ENCODE peak calls at places on chromosomes 11 and 22, in five cellular contexts. One of them, this sample, is unnamed. For H3K4me1 and H3K36me3, the result is how much of the 10 kb centered on the place peaks cover.

GRCh38 chr22:42304021-42304790 is 33.8 kb upstream of the TCF20 start:
- DNase-seq in CD8-positive, alpha-beta T cell: no peak
- DNase-seq in tibial artery: no peak
- DNase-seq in H1: no peak
- DNase-seq in CD4-positive, alpha-beta memory T cell: no peak
- DNase-seq in this sample: no peak

GRCh38 chr11:22479133-22479690 is 141.0 kb downstream of the SLC17A6 start:
- DNase-seq in CD8-positive, alpha-beta T cell: no peak
- DNase-seq in tibial artery: no peak
- DNase-seq in H1: no peak
- DNase-seq in CD4-positive, alpha-beta memory T cell: no peak
- DNase-seq in this sample: no peak

GRCh38 chr11:495537-495931 is 11.5 kb downstream of the RNH1 start:
- DNase-seq in CD8-positive, alpha-beta T cell: no peak
- DNase-seq in tibial artery: no peak
- DNase-seq in H1: no peak
- DNase-seq in CD4-positive, alpha-beta memory T cell: no peak
- DNase-seq in this sample: no peak

GRCh38 chr22:32334640-32335365 is 22.9 kb upstream of the RFPL3 start:
- DNase-seq in CD8-positive, alpha-beta T cell: no peak
- DNase-seq in tibial artery: peak
- DNase-seq in H1: peak
- DNase-seq in CD4-positive, alpha-beta memory T cell: no peak
- DNase-seq in this sample: peak

GRCh38 chr11:65444314-65445051 is 21.9 kb downstream of the NEAT1 start:
- DNase-seq in CD8-positive, alpha-beta T cell: no peak
- DNase-seq in tibial artery: peak
- DNase-seq in H1: no peak
- DNase-seq in CD4-positive, alpha-beta memory T cell: no peak
- DNase-seq in this sample: no peak

GRCh38 chr11:128733440-128734115 is 39.7 kb downstream of the FLI1 start:
- DNase-seq in CD8-positive, alpha-beta T cell: peak
- DNase-seq in tibial artery: no peak
- DNase-seq in H1: peak
- DNase-seq in CD4-positive, alpha-beta memory T cell: peak
- DNase-seq in this sample: no peak

GRCh38 chr11:78573271-78574035 is 1.2 kb downstream of the NARS2 start:
- DNase-seq in CD8-positive, alpha-beta T cell: no peak
- DNase-seq in tibial artery: no peak
- DNase-seq in H1: no peak
- DNase-seq in CD4-positive, alpha-beta memory T cell: no peak
- DNase-seq in this sample: no peak

GRCh38 chr11:8098879-8099278 is 17.9 kb downstream of the TUB start:
- DNase-seq in CD8-positive, alpha-beta T cell: no peak
- DNase-seq in tibial artery: no peak
- DNase-seq in H1: peak
- DNase-seq in CD4-positive, alpha-beta memory T cell: no peak
- DNase-seq in this sample: no peak

GRCh38 chr11:613369-613968 is 2.3 kb downstream of the IRF7 start:
- DNase-seq in CD8-positive, alpha-beta T cell: peak
- DNase-seq in tibial artery: peak
- DNase-seq in H1: peak
- DNase-seq in CD4-positive, alpha-beta memory T cell: peak
- DNase-seq in this sample: peak

GRCh38 chr11:27698872-27699241 is 1.4 kb downstream of the BDNF start:
- DNase-seq in CD8-positive, alpha-beta T cell: peak
- DNase-seq in tibial artery: peak
- DNase-seq in H1: peak
- DNase-seq in CD4-positive, alpha-beta memory T cell: peak
- DNase-seq in this sample: peak

GRCh38 chr11:86952221-86952875 is 2.8 kb downstream of the FZD4 start:
- DNase-seq in CD8-positive, alpha-beta T cell: no peak
- DNase-seq in tibial artery: no peak
- DNase-seq in H1: no peak
- DNase-seq in CD4-positive, alpha-beta memory T cell: no peak
- DNase-seq in this sample: no peak

GRCh38 chr11:65917077-65917433 is 1.8 kb downstream of the C11orf68 start:
- DNase-seq in CD8-positive, alpha-beta T cell: no peak
- DNase-seq in tibial artery: no peak
- DNase-seq in H1: no peak
- DNase-seq in CD4-positive, alpha-beta memory T cell: no peak
- DNase-seq in this sample: no peak

GRCh38 chr11:58004664-58005063 is 19.0 kb upstream of the OR9Q1 start:
- DNase-seq in CD8-positive, alpha-beta T cell: no peak
- DNase-seq in tibial artery: no peak
- DNase-seq in H1: no peak
- DNase-seq in CD4-positive, alpha-beta memory T cell: no peak
- DNase-seq in this sample: no peak

GRCh38 chr11:126403039-126403438 is 47.6 kb downstream of the ST3GAL4 start:
- DNase-seq in CD8-positive, alpha-beta T cell: no peak
- DNase-seq in tibial artery: no peak
- DNase-seq in H1: no peak
- DNase-seq in CD4-positive, alpha-beta memory T cell: no peak
- DNase-seq in this sample: peak

GRCh38 chr22:49934144-49934890 is 15.9 kb downstream of the CRELD2 start:
- DNase-seq in CD8-positive, alpha-beta T cell: peak
- DNase-seq in tibial artery: no peak
- DNase-seq in H1: no peak
- DNase-seq in CD4-positive, alpha-beta memory T cell: peak
- DNase-seq in this sample: no peak

GRCh38 chr11:68262544-68262827 is 9.3 kb downstream of the C11orf24 start:
- DNase-seq in CD8-positive, alpha-beta T cell: no peak
- DNase-seq in tibial artery: no peak
- DNase-seq in H1: no peak
- DNase-seq in CD4-positive, alpha-beta memory T cell: no peak
- DNase-seq in this sample: no peak

GRCh38 chr22:43681724-43682360 is 130.3 kb downstream of the EFCAB6 start:
- DNase-seq in CD8-positive, alpha-beta T cell: no peak
- DNase-seq in tibial artery: no peak
- DNase-seq in H1: no peak
- DNase-seq in CD4-positive, alpha-beta memory T cell: no peak
- DNase-seq in this sample: no peak

GRCh38 chr11:38900156-38900679 is 2302.2 kb upstream of the RAG2 start:
- DNase-seq in CD8-positive, alpha-beta T cell: no peak
- DNase-seq in tibial artery: no peak
- DNase-seq in H1: no peak
- DNase-seq in CD4-positive, alpha-beta memory T cell: no peak
- DNase-seq in this sample: no peak

GRCh38 chr11:57387284-57388030 is 3.0 kb downstream of the PRG2 start:
- DNase-seq in CD8-positive, alpha-beta T cell: no peak
- DNase-seq in tibial artery: no peak
- DNase-seq in H1: no peak
- DNase-seq in CD4-positive, alpha-beta memory T cell: no peak
- DNase-seq in this sample: no peak

GRCh38 chr22:35746946-35747703 is 29.5 kb downstream of the APOL5 start:
- DNase-seq in CD8-positive, alpha-beta T cell: no peak
- DNase-seq in tibial artery: no peak
- DNase-seq in H1: no peak
- DNase-seq in CD4-positive, alpha-beta memory T cell: no peak
- DNase-seq in this sample: no peak

GRCh38 chr22:36136988-36137387 is 23.6 kb downstream of the APOL3 start:
- DNase-seq in CD8-positive, alpha-beta T cell: no peak
- DNase-seq in tibial artery: no peak
- DNase-seq in H1: no peak
- DNase-seq in CD4-positive, alpha-beta memory T cell: no peak
- DNase-seq in this sample: no peak

GRCh38 chr22:46801331-46801811 is 38.9 kb downstream of the TBC1D22A start:
- DNase-seq in CD8-positive, alpha-beta T cell: no peak
- DNase-seq in tibial artery: peak
- DNase-seq in H1: no peak
- DNase-seq in CD4-positive, alpha-beta memory T cell: no peak
- DNase-seq in this sample: no peak

GRCh38 chr22:49923445-49923844 is 5.0 kb downstream of the CRELD2 start:
- DNase-seq in CD8-positive, alpha-beta T cell: no peak
- DNase-seq in tibial artery: no peak
- DNase-seq in H1: no peak
- DNase-seq in CD4-positive, alpha-beta memory T cell: no peak
- DNase-seq in this sample: no peak

DNA sequence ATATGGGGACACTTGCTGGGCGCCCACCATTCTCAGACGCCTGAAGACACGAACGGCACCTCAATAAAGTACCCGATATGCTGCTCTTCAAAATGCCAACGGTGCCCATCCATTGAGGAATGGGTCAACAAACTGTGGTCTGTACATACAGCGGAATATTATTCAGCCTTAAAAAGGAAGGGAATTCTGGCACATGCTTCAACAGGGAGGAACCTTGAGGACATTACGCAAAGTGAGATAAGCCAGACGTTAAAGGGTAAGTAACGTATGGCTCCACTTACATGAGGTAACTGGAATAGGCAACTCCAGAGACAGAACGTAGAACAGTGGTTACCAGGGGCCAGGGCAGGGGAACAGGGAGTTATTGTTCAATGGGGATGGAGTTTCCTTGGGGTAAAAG is 28.0 kb downstream of the PRDM10 start:
- DNase-seq in CD8-positive, alpha-beta T cell: no peak
- DNase-seq in tibial artery: no peak
- DNase-seq in H1: no peak
- DNase-seq in CD4-positive, alpha-beta memory T cell: no peak
- DNase-seq in this sample: no peak
- H3K4me1 ChIP-seq in CD8-positive, alpha-beta T cell: under half
- H3K4me1 ChIP-seq in tibial artery: under half
- H3K4me1 ChIP-seq in H1: under half
- H3K4me1 ChIP-seq in CD4-positive, alpha-beta memory T cell: under half
- H3K4me1 ChIP-seq in this sample: under half

DNA sequence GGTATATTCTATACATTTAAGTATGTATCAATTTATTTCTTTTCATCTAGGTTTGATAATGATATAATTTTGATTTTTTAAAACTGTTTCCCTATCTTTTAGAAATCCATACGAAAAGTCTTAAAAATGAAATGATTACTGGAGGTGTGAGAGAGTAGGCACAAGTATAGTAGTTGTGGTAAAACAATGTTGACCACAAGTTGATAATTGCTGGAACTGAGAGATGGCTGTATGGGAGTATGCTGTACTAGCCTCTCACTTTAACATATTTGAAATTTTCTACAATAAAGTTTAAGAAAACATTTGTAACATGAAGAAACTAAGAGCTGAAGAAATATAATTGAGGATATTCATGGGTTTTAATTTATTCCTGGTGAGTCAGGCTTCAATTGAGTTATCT is 30.0 kb downstream of the FSHB start:
- DNase-seq in CD8-positive, alpha-beta T cell: no peak
- DNase-seq in tibial artery: no peak
- DNase-seq in H1: no peak
- DNase-seq in CD4-positive, alpha-beta memory T cell: no peak
- DNase-seq in this sample: no peak
- H3K36me3 ChIP-seq in CD8-positive, alpha-beta T cell: under half
- H3K36me3 ChIP-seq in tibial artery: under half
- H3K36me3 ChIP-seq in H1: under half
- H3K36me3 ChIP-seq in CD4-positive, alpha-beta memory T cell: under half
- H3K36me3 ChIP-seq in this sample: under half

DNA sequence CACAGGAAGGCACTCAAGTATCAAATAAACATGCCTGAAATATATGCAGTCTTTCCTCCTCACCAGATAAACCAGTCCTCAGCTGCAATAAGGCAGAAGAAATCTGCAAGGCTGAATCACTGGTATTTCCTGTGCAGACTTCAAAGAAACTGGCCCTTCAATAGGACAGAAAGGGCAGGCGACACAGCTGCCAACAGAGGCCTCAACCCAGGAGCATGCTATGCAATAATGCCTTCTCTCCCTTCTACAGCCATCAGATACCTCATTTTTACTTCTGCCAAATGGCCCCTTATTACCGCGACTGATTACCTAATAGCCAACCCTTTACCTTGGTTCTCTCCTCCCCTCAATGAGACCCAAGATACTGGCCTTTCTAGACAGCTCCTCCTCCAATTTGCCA is 8.0 kb downstream of the NUMA1 start:
- DNase-seq in CD8-positive, alpha-beta T cell: no peak
- DNase-seq in tibial artery: no peak
- DNase-seq in H1: no peak
- DNase-seq in CD4-positive, alpha-beta memory T cell: no peak
- DNase-seq in this sample: peak
- H3K27ac ChIP-seq in CD8-positive, alpha-beta T cell: no peak
- H3K27ac ChIP-seq in tibial artery: no peak
- H3K27ac ChIP-seq in H1: no peak
- H3K27ac ChIP-seq in CD4-positive, alpha-beta memory T cell: no peak
- H3K27ac ChIP-seq in this sample: peak

GRCh38 chr11:35167451-35167954 is 28.5 kb downstream of the CD44 start:
- DNase-seq in CD8-positive, alpha-beta T cell: no peak
- DNase-seq in tibial artery: peak
- DNase-seq in H1: no peak
- DNase-seq in CD4-positive, alpha-beta memory T cell: peak
- DNase-seq in this sample: no peak

GRCh38 chr11:35168606-35169200 is 29.7 kb downstream of the CD44 start:
- DNase-seq in CD8-positive, alpha-beta T cell: no peak
- DNase-seq in tibial artery: no peak
- DNase-seq in H1: no peak
- DNase-seq in CD4-positive, alpha-beta memory T cell: peak
- DNase-seq in this sample: peak

GRCh38 chr11:35163707-35164496 is 24.9 kb downstream of the CD44 start:
- DNase-seq in CD8-positive, alpha-beta T cell: peak
- DNase-seq in tibial artery: no peak
- DNase-seq in H1: no peak
- DNase-seq in CD4-positive, alpha-beta memory T cell: peak
- DNase-seq in this sample: no peak

GRCh38 chr11:35165416-35166368 is 26.7 kb downstream of the CD44 start:
- DNase-seq in CD8-positive, alpha-beta T cell: peak
- DNase-seq in tibial artery: no peak
- DNase-seq in H1: no peak
- DNase-seq in CD4-positive, alpha-beta memory T cell: peak
- DNase-seq in this sample: no peak

GRCh38 chr11:35166369-35167360 is 27.7 kb downstream of the CD44 start:
- DNase-seq in CD8-positive, alpha-beta T cell: peak
- DNase-seq in tibial artery: peak
- DNase-seq in H1: no peak
- DNase-seq in CD4-positive, alpha-beta memory T cell: peak
- DNase-seq in this sample: peak
- H3K4me1 ChIP-seq in CD8-positive, alpha-beta T cell: half or more
- H3K4me1 ChIP-seq in tibial artery: half or more
- H3K4me1 ChIP-seq in H1: under half
- H3K4me1 ChIP-seq in CD4-positive, alpha-beta memory T cell: half or more
- H3K4me1 ChIP-seq in this sample: half or more

DNA sequence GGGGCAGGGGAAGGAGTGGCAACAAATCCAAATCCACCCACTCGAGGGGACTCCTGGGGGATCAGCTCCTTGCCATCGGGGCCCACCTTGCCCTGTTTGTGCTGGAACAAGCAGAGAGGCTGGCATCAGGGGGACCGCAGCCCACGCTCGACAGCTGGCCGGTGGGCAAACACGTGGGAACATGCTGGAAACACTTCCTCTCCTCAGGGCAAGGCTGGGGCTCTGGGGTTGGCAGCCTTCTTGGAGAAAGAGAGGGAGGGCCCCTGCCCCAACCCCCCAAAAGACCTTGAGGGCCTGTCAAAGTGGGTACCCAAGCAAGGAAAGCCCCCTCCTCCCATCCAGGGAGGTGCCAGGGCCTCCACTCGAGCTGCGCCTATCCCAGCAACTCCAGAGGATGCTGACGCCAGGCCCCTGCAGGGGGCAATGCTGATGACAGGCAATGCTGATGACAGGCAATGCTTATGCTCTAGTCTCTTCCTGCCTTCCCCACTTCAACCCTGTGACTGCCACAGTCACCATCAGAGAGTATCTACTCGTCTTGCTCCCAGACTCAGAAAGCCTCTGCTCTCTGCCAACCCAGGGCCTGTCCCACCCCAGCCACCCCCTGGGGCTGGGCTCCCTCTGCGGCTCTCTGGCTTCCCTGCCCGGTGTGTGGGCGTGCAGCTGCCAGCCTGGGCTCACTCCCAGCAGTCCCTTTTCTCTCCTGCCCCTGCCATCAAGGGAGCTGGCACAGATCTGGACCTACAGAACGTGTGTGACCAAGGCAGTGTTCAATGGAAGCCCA is 6.0 kb downstream of the ESS2 start:
- DNase-seq in CD8-positive, alpha-beta T cell: no peak
- DNase-seq in tibial artery: no peak
- DNase-seq in H1: no peak
- DNase-seq in CD4-positive, alpha-beta memory T cell: no peak
- DNase-seq in this sample: no peak
- H3K36me3 ChIP-seq in CD8-positive, alpha-beta T cell: half or more
- H3K36me3 ChIP-seq in tibial artery: half or more
- H3K36me3 ChIP-seq in H1: under half
- H3K36me3 ChIP-seq in CD4-positive, alpha-beta memory T cell: half or more
- H3K36me3 ChIP-seq in this sample: half or more